ENCODE peak calls at places on chromosomes 1 and 21, in ten cellular contexts. One of them, this sample, is unnamed.

GRCh38 chr1:106222415-106222814 is 834.1 kb upstream of the PRMT6 start:
- DNase-seq in PC-9: no peak
- DNase-seq in HTR-8/SVneo: no peak
- DNase-seq in NCI-H2081: no peak
- DNase-seq in stimulated activated CD4-positive, alpha-beta T cell treated with anti-CD3 and anti-CD28 coated beads, Interleukin-12 subunit alpha, Interleukin-12 subunit beta, amount 100 ng/mL, for 48 hours: no peak
- DNase-seq in ELR: peak; percentile 77
- DNase-seq in Calu3: no peak
- DNase-seq in NCI-H187: no peak
- DNase-seq in fibroblast of pulmonary artery: peak; percentile 42
- DNase-seq in KBM-7: no peak
- DNase-seq in this sample: peak; percentile 62

GRCh38 chr1:248807067-248807737 is 18.5 kb downstream of the SH3BP5L start:
- DNase-seq in PC-9: no peak
- DNase-seq in HTR-8/SVneo: no peak
- DNase-seq in NCI-H2081: no peak
- DNase-seq in stimulated activated CD4-positive, alpha-beta T cell treated with anti-CD3 and anti-CD28 coated beads, Interleukin-12 subunit alpha, Interleukin-12 subunit beta, amount 100 ng/mL, for 48 hours: peak; percentile 33
- DNase-seq in ELR: peak; percentile 57
- DNase-seq in Calu3: peak; percentile 50
- DNase-seq in NCI-H187: no peak
- DNase-seq in fibroblast of pulmonary artery: peak; percentile 60
- DNase-seq in KBM-7: peak; percentile 66
- DNase-seq in this sample: peak; percentile 49

GRCh38 chr1:198776602-198777029 is 137.8 kb downstream of the PTPRC start:
- DNase-seq in PC-9: no peak
- DNase-seq in HTR-8/SVneo: peak; percentile 30
- DNase-seq in NCI-H2081: no peak
- DNase-seq in stimulated activated CD4-positive, alpha-beta T cell treated with anti-CD3 and anti-CD28 coated beads, Interleukin-12 subunit alpha, Interleukin-12 subunit beta, amount 100 ng/mL, for 48 hours: no peak
- DNase-seq in ELR: peak; percentile 99
- DNase-seq in Calu3: no peak
- DNase-seq in NCI-H187: no peak
- DNase-seq in fibroblast of pulmonary artery: peak; percentile 98
- DNase-seq in KBM-7: peak; percentile 92
- DNase-seq in this sample: peak; percentile 84

GRCh38 chr1:61085191-61086086 is 3.1 kb downstream of the NFIA start:
- DNase-seq in PC-9: no peak
- DNase-seq in HTR-8/SVneo: no peak
- DNase-seq in NCI-H2081: no peak
- DNase-seq in stimulated activated CD4-positive, alpha-beta T cell treated with anti-CD3 and anti-CD28 coated beads, Interleukin-12 subunit alpha, Interleukin-12 subunit beta, amount 100 ng/mL, for 48 hours: no peak
- DNase-seq in ELR: no peak
- DNase-seq in Calu3: no peak
- DNase-seq in NCI-H187: no peak
- DNase-seq in fibroblast of pulmonary artery: no peak
- DNase-seq in KBM-7: no peak
- DNase-seq in this sample: no peak

GRCh38 chr1:62325076-62325475 is 5.8 kb upstream of the KANK4 start:
- DNase-seq in PC-9: peak; percentile 79
- DNase-seq in HTR-8/SVneo: peak; percentile 58
- DNase-seq in NCI-H2081: no peak
- DNase-seq in stimulated activated CD4-positive, alpha-beta T cell treated with anti-CD3 and anti-CD28 coated beads, Interleukin-12 subunit alpha, Interleukin-12 subunit beta, amount 100 ng/mL, for 48 hours: no peak
- DNase-seq in ELR: peak; percentile 83
- DNase-seq in Calu3: no peak
- DNase-seq in NCI-H187: no peak
- DNase-seq in fibroblast of pulmonary artery: peak; percentile 27
- DNase-seq in KBM-7: no peak
- DNase-seq in this sample: peak; percentile 71

GRCh38 chr1:14516974-14517812 is 81.3 kb upstream of the KAZN start:
- DNase-seq in PC-9: no peak
- DNase-seq in HTR-8/SVneo: no peak
- DNase-seq in NCI-H2081: no peak
- DNase-seq in stimulated activated CD4-positive, alpha-beta T cell treated with anti-CD3 and anti-CD28 coated beads, Interleukin-12 subunit alpha, Interleukin-12 subunit beta, amount 100 ng/mL, for 48 hours: no peak
- DNase-seq in ELR: no peak
- DNase-seq in Calu3: no peak
- DNase-seq in NCI-H187: no peak
- DNase-seq in fibroblast of pulmonary artery: peak; percentile 84
- DNase-seq in KBM-7: no peak
- DNase-seq in this sample: peak; percentile 76

GRCh38 chr1:62687421-62687902 is 724 bp downstream of the DOCK7 start:
- DNase-seq in PC-9: peak; percentile 23
- DNase-seq in HTR-8/SVneo: no peak
- DNase-seq in NCI-H2081: no peak
- DNase-seq in stimulated activated CD4-positive, alpha-beta T cell treated with anti-CD3 and anti-CD28 coated beads, Interleukin-12 subunit alpha, Interleukin-12 subunit beta, amount 100 ng/mL, for 48 hours: no peak
- DNase-seq in ELR: peak; percentile 54
- DNase-seq in Calu3: peak; percentile 41
- DNase-seq in NCI-H187: no peak
- DNase-seq in fibroblast of pulmonary artery: peak; percentile 44
- DNase-seq in KBM-7: peak; percentile 51
- DNase-seq in this sample: peak; percentile 66

GRCh38 chr21:45302082-45303061 is 14.7 kb upstream of the POFUT2 start:
- DNase-seq in PC-9: no peak
- DNase-seq in HTR-8/SVneo: no peak
- DNase-seq in NCI-H2081: no peak
- DNase-seq in stimulated activated CD4-positive, alpha-beta T cell treated with anti-CD3 and anti-CD28 coated beads, Interleukin-12 subunit alpha, Interleukin-12 subunit beta, amount 100 ng/mL, for 48 hours: peak; percentile 34
- DNase-seq in ELR: no peak
- DNase-seq in Calu3: no peak
- DNase-seq in NCI-H187: no peak
- DNase-seq in fibroblast of pulmonary artery: peak; percentile 70
- DNase-seq in KBM-7: no peak
- DNase-seq in this sample: no peak

GRCh38 chr21:29104239-29104708 is 26.2 kb upstream of the MAP3K7CL start:
- DNase-seq in PC-9: no peak
- DNase-seq in HTR-8/SVneo: no peak
- DNase-seq in NCI-H2081: no peak
- DNase-seq in stimulated activated CD4-positive, alpha-beta T cell treated with anti-CD3 and anti-CD28 coated beads, Interleukin-12 subunit alpha, Interleukin-12 subunit beta, amount 100 ng/mL, for 48 hours: no peak
- DNase-seq in ELR: no peak
- DNase-seq in Calu3: no peak
- DNase-seq in NCI-H187: peak; percentile 25
- DNase-seq in fibroblast of pulmonary artery: no peak
- DNase-seq in KBM-7: no peak
- DNase-seq in this sample: peak; percentile 28

GRCh38 chr1:16175610-16176553 is 20.0 kb upstream of the EPHA2 start:
- DNase-seq in PC-9: peak; percentile 85
- DNase-seq in HTR-8/SVneo: no peak
- DNase-seq in NCI-H2081: no peak
- DNase-seq in stimulated activated CD4-positive, alpha-beta T cell treated with anti-CD3 and anti-CD28 coated beads, Interleukin-12 subunit alpha, Interleukin-12 subunit beta, amount 100 ng/mL, for 48 hours: no peak
- DNase-seq in ELR: peak; percentile 91
- DNase-seq in Calu3: peak; percentile 79
- DNase-seq in NCI-H187: no peak
- DNase-seq in fibroblast of pulmonary artery: peak; percentile 87
- DNase-seq in KBM-7: no peak
- DNase-seq in this sample: peak; percentile 98

GRCh38 chr1:167121375-167122120 is 27.7 kb downstream of the STYXL2 start:
- DNase-seq in PC-9: peak; percentile 88
- DNase-seq in HTR-8/SVneo: no peak
- DNase-seq in NCI-H2081: no peak
- DNase-seq in stimulated activated CD4-positive, alpha-beta T cell treated with anti-CD3 and anti-CD28 coated beads, Interleukin-12 subunit alpha, Interleukin-12 subunit beta, amount 100 ng/mL, for 48 hours: no peak
- DNase-seq in ELR: peak; percentile 14
- DNase-seq in Calu3: peak; percentile 84
- DNase-seq in NCI-H187: peak; percentile 36
- DNase-seq in fibroblast of pulmonary artery: no peak
- DNase-seq in KBM-7: no peak
- DNase-seq in this sample: peak; percentile 73

GRCh38 chr21:29753216-29753615 is 186.6 kb downstream of the GRIK1 start:
- DNase-seq in PC-9: no peak
- DNase-seq in HTR-8/SVneo: no peak
- DNase-seq in NCI-H2081: no peak
- DNase-seq in stimulated activated CD4-positive, alpha-beta T cell treated with anti-CD3 and anti-CD28 coated beads, Interleukin-12 subunit alpha, Interleukin-12 subunit beta, amount 100 ng/mL, for 48 hours: no peak
- DNase-seq in ELR: no peak
- DNase-seq in Calu3: no peak
- DNase-seq in NCI-H187: no peak
- DNase-seq in fibroblast of pulmonary artery: peak; percentile 1
- DNase-seq in KBM-7: no peak
- DNase-seq in this sample: peak; percentile 58

GRCh38 chr1:200354243-200354642 is 55.6 kb downstream of the ZNF281 start:
- DNase-seq in PC-9: no peak
- DNase-seq in HTR-8/SVneo: no peak
- DNase-seq in NCI-H2081: no peak
- DNase-seq in stimulated activated CD4-positive, alpha-beta T cell treated with anti-CD3 and anti-CD28 coated beads, Interleukin-12 subunit alpha, Interleukin-12 subunit beta, amount 100 ng/mL, for 48 hours: no peak
- DNase-seq in ELR: peak; percentile 20
- DNase-seq in Calu3: no peak
- DNase-seq in NCI-H187: no peak
- DNase-seq in fibroblast of pulmonary artery: peak; percentile 85
- DNase-seq in KBM-7: no peak
- DNase-seq in this sample: no peak

GRCh38 chr21:33976980-33977720 is 61.5 kb upstream of the ATP5PO start:
- DNase-seq in PC-9: no peak
- DNase-seq in HTR-8/SVneo: no peak
- DNase-seq in NCI-H2081: no peak
- DNase-seq in stimulated activated CD4-positive, alpha-beta T cell treated with anti-CD3 and anti-CD28 coated beads, Interleukin-12 subunit alpha, Interleukin-12 subunit beta, amount 100 ng/mL, for 48 hours: no peak
- DNase-seq in ELR: no peak
- DNase-seq in Calu3: no peak
- DNase-seq in NCI-H187: no peak
- DNase-seq in fibroblast of pulmonary artery: no peak
- DNase-seq in KBM-7: no peak
- DNase-seq in this sample: no peak

GRCh38 chr1:99537886-99538617 is 107.9 kb upstream of the PALMD start:
- DNase-seq in PC-9: no peak
- DNase-seq in HTR-8/SVneo: no peak
- DNase-seq in NCI-H2081: no peak
- DNase-seq in stimulated activated CD4-positive, alpha-beta T cell treated with anti-CD3 and anti-CD28 coated beads, Interleukin-12 subunit alpha, Interleukin-12 subunit beta, amount 100 ng/mL, for 48 hours: no peak
- DNase-seq in ELR: no peak
- DNase-seq in Calu3: no peak
- DNase-seq in NCI-H187: no peak
- DNase-seq in fibroblast of pulmonary artery: no peak
- DNase-seq in KBM-7: no peak
- DNase-seq in this sample: no peak

GRCh38 chr21:46182548-46183336 is 1.5 kb downstream of the SPATC1L start:
- DNase-seq in PC-9: no peak
- DNase-seq in HTR-8/SVneo: no peak
- DNase-seq in NCI-H2081: no peak
- DNase-seq in stimulated activated CD4-positive, alpha-beta T cell treated with anti-CD3 and anti-CD28 coated beads, Interleukin-12 subunit alpha, Interleukin-12 subunit beta, amount 100 ng/mL, for 48 hours: no peak
- DNase-seq in ELR: no peak
- DNase-seq in Calu3: no peak
- DNase-seq in NCI-H187: no peak
- DNase-seq in fibroblast of pulmonary artery: no peak
- DNase-seq in KBM-7: no peak
- DNase-seq in this sample: no peak

GRCh38 chr21:34340062-34340461 is 23.7 kb upstream of the KCNE2 start:
- DNase-seq in PC-9: no peak
- DNase-seq in HTR-8/SVneo: no peak
- DNase-seq in NCI-H2081: no peak
- DNase-seq in stimulated activated CD4-positive, alpha-beta T cell treated with anti-CD3 and anti-CD28 coated beads, Interleukin-12 subunit alpha, Interleukin-12 subunit beta, amount 100 ng/mL, for 48 hours: no peak
- DNase-seq in ELR: no peak
- DNase-seq in Calu3: no peak
- DNase-seq in NCI-H187: no peak
- DNase-seq in fibroblast of pulmonary artery: no peak
- DNase-seq in KBM-7: no peak
- DNase-seq in this sample: no peak

GRCh38 chr1:3795453-3796214 is 664 bp downstream of the LRRC47 start:
- DNase-seq in PC-9: no peak
- DNase-seq in HTR-8/SVneo: no peak
- DNase-seq in NCI-H2081: no peak
- DNase-seq in stimulated activated CD4-positive, alpha-beta T cell treated with anti-CD3 and anti-CD28 coated beads, Interleukin-12 subunit alpha, Interleukin-12 subunit beta, amount 100 ng/mL, for 48 hours: no peak
- DNase-seq in ELR: peak; percentile 24
- DNase-seq in Calu3: no peak
- DNase-seq in NCI-H187: no peak
- DNase-seq in fibroblast of pulmonary artery: no peak
- DNase-seq in KBM-7: no peak
- DNase-seq in this sample: no peak

GRCh38 chr1:205652984-205653383 is 21.2 kb upstream of the ELK4 start:
- DNase-seq in PC-9: no peak
- DNase-seq in HTR-8/SVneo: no peak
- DNase-seq in NCI-H2081: no peak
- DNase-seq in stimulated activated CD4-positive, alpha-beta T cell treated with anti-CD3 and anti-CD28 coated beads, Interleukin-12 subunit alpha, Interleukin-12 subunit beta, amount 100 ng/mL, for 48 hours: no peak
- DNase-seq in ELR: peak; percentile 16
- DNase-seq in Calu3: no peak
- DNase-seq in NCI-H187: no peak
- DNase-seq in fibroblast of pulmonary artery: no peak
- DNase-seq in KBM-7: no peak
- DNase-seq in this sample: no peak

GRCh38 chr1:54604051-54604450 is 19.3 kb downstream of the FAM151A start:
- DNase-seq in PC-9: no peak
- DNase-seq in HTR-8/SVneo: no peak
- DNase-seq in NCI-H2081: no peak
- DNase-seq in stimulated activated CD4-positive, alpha-beta T cell treated with anti-CD3 and anti-CD28 coated beads, Interleukin-12 subunit alpha, Interleukin-12 subunit beta, amount 100 ng/mL, for 48 hours: no peak
- DNase-seq in ELR: no peak
- DNase-seq in Calu3: no peak
- DNase-seq in NCI-H187: no peak
- DNase-seq in fibroblast of pulmonary artery: no peak
- DNase-seq in KBM-7: no peak
- DNase-seq in this sample: no peak

GRCh38 chr1:230120949-230121381 is 53.9 kb downstream of the GALNT2 start:
- DNase-seq in PC-9: no peak
- DNase-seq in HTR-8/SVneo: peak; percentile 38
- DNase-seq in NCI-H2081: peak; percentile 9
- DNase-seq in stimulated activated CD4-positive, alpha-beta T cell treated with anti-CD3 and anti-CD28 coated beads, Interleukin-12 subunit alpha, Interleukin-12 subunit beta, amount 100 ng/mL, for 48 hours: no peak
- DNase-seq in ELR: peak; percentile 56
- DNase-seq in Calu3: peak; percentile 38
- DNase-seq in NCI-H187: no peak
- DNase-seq in fibroblast of pulmonary artery: peak; percentile 44
- DNase-seq in KBM-7: no peak
- DNase-seq in this sample: no peak

GRCh38 chr1:159821171-159821867 is 5.4 kb upstream of the SLAMF8 start:
- DNase-seq in PC-9: no peak
- DNase-seq in HTR-8/SVneo: no peak
- DNase-seq in NCI-H2081: no peak
- DNase-seq in stimulated activated CD4-positive, alpha-beta T cell treated with anti-CD3 and anti-CD28 coated beads, Interleukin-12 subunit alpha, Interleukin-12 subunit beta, amount 100 ng/mL, for 48 hours: no peak
- DNase-seq in ELR: no peak
- DNase-seq in Calu3: no peak
- DNase-seq in NCI-H187: peak; percentile 34
- DNase-seq in fibroblast of pulmonary artery: no peak
- DNase-seq in KBM-7: no peak
- DNase-seq in this sample: no peak

GRCh38 chr1:33094971-33095604 is 14.1 kb downstream of the AZIN2 start:
- DNase-seq in PC-9: peak; percentile 58
- DNase-seq in HTR-8/SVneo: peak; percentile 64
- DNase-seq in NCI-H2081: peak; percentile 76
- DNase-seq in stimulated activated CD4-positive, alpha-beta T cell treated with anti-CD3 and anti-CD28 coated beads, Interleukin-12 subunit alpha, Interleukin-12 subunit beta, amount 100 ng/mL, for 48 hours: no peak
- DNase-seq in ELR: peak; percentile 83
- DNase-seq in Calu3: peak; percentile 76
- DNase-seq in NCI-H187: peak; percentile 7
- DNase-seq in fibroblast of pulmonary artery: peak; percentile 83
- DNase-seq in KBM-7: peak; percentile 63
- DNase-seq in this sample: peak; percentile 82

GRCh38 chr1:119136401-119136800 is 4.1 kb downstream of the WARS2 start:
- DNase-seq in PC-9: no peak
- DNase-seq in HTR-8/SVneo: no peak
- DNase-seq in NCI-H2081: no peak
- DNase-seq in stimulated activated CD4-positive, alpha-beta T cell treated with anti-CD3 and anti-CD28 coated beads, Interleukin-12 subunit alpha, Interleukin-12 subunit beta, amount 100 ng/mL, for 48 hours: no peak
- DNase-seq in ELR: peak; percentile 59
- DNase-seq in Calu3: no peak
- DNase-seq in NCI-H187: no peak
- DNase-seq in fibroblast of pulmonary artery: peak; percentile 58
- DNase-seq in KBM-7: no peak
- DNase-seq in this sample: peak; percentile 56

GRCh38 chr1:207277241-207277640 is 44.2 kb upstream of the CD55 start:
- DNase-seq in PC-9: no peak
- DNase-seq in HTR-8/SVneo: no peak
- DNase-seq in NCI-H2081: no peak
- DNase-seq in stimulated activated CD4-positive, alpha-beta T cell treated with anti-CD3 and anti-CD28 coated beads, Interleukin-12 subunit alpha, Interleukin-12 subunit beta, amount 100 ng/mL, for 48 hours: no peak
- DNase-seq in ELR: no peak
- DNase-seq in Calu3: no peak
- DNase-seq in NCI-H187: no peak
- DNase-seq in fibroblast of pulmonary artery: no peak
- DNase-seq in KBM-7: no peak
- DNase-seq in this sample: no peak

GRCh38 chr1:3672231-3672970 is 20.1 kb downstream of the TP73 start:
- DNase-seq in PC-9: no peak
- DNase-seq in HTR-8/SVneo: no peak
- DNase-seq in NCI-H2081: no peak
- DNase-seq in stimulated activated CD4-positive, alpha-beta T cell treated with anti-CD3 and anti-CD28 coated beads, Interleukin-12 subunit alpha, Interleukin-12 subunit beta, amount 100 ng/mL, for 48 hours: no peak
- DNase-seq in ELR: no peak
- DNase-seq in Calu3: no peak
- DNase-seq in NCI-H187: no peak
- DNase-seq in fibroblast of pulmonary artery: no peak
- DNase-seq in KBM-7: no peak
- DNase-seq in this sample: no peak

GRCh38 chr1:41475346-41475745 is 9.1 kb downstream of the EDN2 start:
- DNase-seq in PC-9: no peak
- DNase-seq in HTR-8/SVneo: no peak
- DNase-seq in NCI-H2081: no peak
- DNase-seq in stimulated activated CD4-positive, alpha-beta T cell treated with anti-CD3 and anti-CD28 coated beads, Interleukin-12 subunit alpha, Interleukin-12 subunit beta, amount 100 ng/mL, for 48 hours: no peak
- DNase-seq in ELR: no peak
- DNase-seq in Calu3: no peak
- DNase-seq in NCI-H187: no peak
- DNase-seq in fibroblast of pulmonary artery: no peak
- DNase-seq in KBM-7: no peak
- DNase-seq in this sample: peak; percentile 5

GRCh38 chr21:42525676-42526378 is 12.2 kb downstream of the SLC37A1 start:
- DNase-seq in PC-9: no peak
- DNase-seq in HTR-8/SVneo: no peak
- DNase-seq in NCI-H2081: peak; percentile 41
- DNase-seq in stimulated activated CD4-positive, alpha-beta T cell treated with anti-CD3 and anti-CD28 coated beads, Interleukin-12 subunit alpha, Interleukin-12 subunit beta, amount 100 ng/mL, for 48 hours: no peak
- DNase-seq in ELR: no peak
- DNase-seq in Calu3: no peak
- DNase-seq in NCI-H187: no peak
- DNase-seq in fibroblast of pulmonary artery: no peak
- DNase-seq in KBM-7: no peak
- DNase-seq in this sample: no peak

This sample was measured in astrocyte of the hippocampus.